ENCODE peak calls at places on chromosomes 11 and 22, in four cellular contexts. W is GM23338, L is spleen, D is tibial artery. A is an unnamed sample.
A peak's percentile ranks its signal among the peaks of the same experiment; 100 is the strongest.

GRCh38 chr11:114605370-114605769 is 9.8 kb upstream of the NXPE4 start:
- DNase-seq in W (no peak), L (no peak), D (no peak), A (no peak)

GRCh38 chr22:49735411-49736311 is 92.0 kb downstream of the BRD1 start:
- DNase-seq in W (no peak), L (no peak), D (no peak), A (no peak)

GRCh38 chr11:119055901-119056300 is 1.1 kb downstream of the HYOU1 start:
- DNase-seq in W (peak; percentile 22), L (no peak), D (no peak), A (no peak)

GRCh38 chr11:97764605-97765004 is 1256.1 kb upstream of the CNTN5 start:
- DNase-seq in W (peak; percentile 11), L (no peak), D (no peak), A (no peak)

GRCh38 chr11:61356701-61357100 is 5.0 kb downstream of the CYB561A3 start:
- DNase-seq in W (no peak), L (peak; percentile 88), D (no peak), A (no peak)

GRCh38 chr11:61297741-61298140 is 2.6 kb upstream of the VWCE start:
- DNase-seq in W (no peak), L (peak; percentile 1), D (peak; percentile 52), A (peak; percentile 47)

GRCh38 chr22:38963872-38964271 is 6.5 kb downstream of the APOBEC3A start:
- DNase-seq in W (no peak), L (peak; percentile 56), D (no peak), A (no peak)

GRCh38 chr11:70590356-70590991 is 192.1 kb downstream of the CTTN start:
- DNase-seq in W (no peak), L (no peak), D (no peak), A (no peak)

GRCh38 chr11:36427079-36427478 is 83.0 kb downstream of the TRAF6 start:
- DNase-seq in W (no peak), L (no peak), D (peak; percentile 38), A (no peak)

GRCh38 chr11:35324981-35325380 is 94.4 kb downstream of the SLC1A2 start:
- DNase-seq in W (no peak), L (no peak), D (no peak), A (no peak)

GRCh38 chr11:61045271-61045670 is 57.0 kb upstream of the CD5 start:
- DNase-seq in W (no peak), L (no peak), D (no peak), A (no peak)

GRCh38 chr11:133787379-133788103 is 57.8 kb downstream of the SPATA19 start:
- DNase-seq in W (peak; percentile 86), L (peak; percentile 86), D (no peak), A (no peak)

GRCh38 chr22:45476814-45477213 is 25.9 kb upstream of the FBLN1 start:
- DNase-seq in W (no peak), L (no peak), D (no peak), A (peak; percentile 54)

GRCh38 chr11:117072517-117073218 is 25.6 kb downstream of the SIK3 start:
- DNase-seq in W (no peak), L (no peak), D (no peak), A (peak; percentile 33)

GRCh38 chr22:28955817-28956216 is 72.4 kb downstream of the ZNRF3 start:
- DNase-seq in W (no peak), L (no peak), D (no peak), A (no peak)

GRCh38 chr11:75445315-75445953 is 12.4 kb upstream of the KLHL35 start:
- DNase-seq in W (peak; percentile 89), L (peak; percentile 88), D (peak; percentile 69), A (peak; percentile 75)

GRCh38 chr22:19719488-19720021 is 3.8 kb upstream of the GP1BB start:
- DNase-seq in W (no peak), L (no peak), D (no peak), A (no peak)

GRCh38 chr11:132099692-132100091 is 729.3 kb downstream of the NTM start:
- DNase-seq in W (peak; percentile 83), L (no peak), D (no peak), A (no peak)

GRCh38 chr11:119509277-119509841 is 86.4 kb upstream of the THY1 start:
- DNase-seq in W (no peak), L (no peak), D (no peak), A (no peak)

GRCh38 chr11:68337399-68337835 is 25.0 kb downstream of the LRP5 start:
- DNase-seq in W (no peak), L (no peak), D (no peak), A (no peak)

GRCh38 chr11:8023831-8024555 is 36.9 kb downstream of the EIF3F start:
- DNase-seq in W (no peak), L (no peak), D (no peak), A (no peak)

GRCh38 chr22:32802291-32802826 is 854 bp downstream of the TIMP3 start:
- DNase-seq in W (no peak), L (no peak), D (no peak), A (no peak)

GRCh38 chr22:49230194-49230577 is 597.5 kb downstream of the BRD1 start:
- DNase-seq in W (no peak), L (peak; percentile 45), D (no peak), A (no peak)

GRCh38 chr11:75813126-75813525 is 1.9 kb upstream of the UVRAG start:
- DNase-seq in W (no peak), L (no peak), D (no peak), A (no peak)

GRCh38 chr11:77060234-77060633 is 6.5 kb upstream of the CAPN5 start:
- DNase-seq in W (no peak), L (no peak), D (no peak), A (no peak)
- H3K27ac ChIP-seq in W (no peak overlapping the region), L (no peak overlapping the region), D (no peak overlapping the region), A (no peak overlapping the region)

DNA sequence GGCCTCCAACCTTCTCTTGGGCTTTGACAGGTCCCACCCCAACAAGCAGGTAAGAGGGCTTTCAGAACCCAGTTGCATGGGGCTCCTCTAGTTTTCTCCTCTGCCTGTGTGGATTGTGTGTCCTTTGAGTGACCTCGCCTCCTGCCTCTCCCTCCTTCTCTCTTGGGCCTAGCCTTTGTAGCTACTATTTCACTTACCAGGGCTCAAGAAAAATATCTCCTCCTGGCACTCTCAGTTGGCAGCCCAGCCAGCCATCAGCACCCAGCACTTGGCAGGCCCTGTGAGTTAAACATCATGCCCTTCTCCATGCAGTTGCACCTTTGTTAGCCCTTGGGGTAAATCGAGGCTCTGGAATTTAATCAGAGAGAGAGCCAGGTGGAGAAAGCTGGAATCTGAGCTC is 35.4 kb upstream of the SORL1-AS1 start:
- DNase-seq in W (no peak), L (no peak), D (no peak), A (no peak)
- H3K36me3 ChIP-seq in W (peaks cover 19% of the 10 kb centered on the region), L (no peaks in the 10 kb centered on the region), D (no peaks in the 10 kb centered on the region), A (no peaks in the 10 kb centered on the region)

DNA sequence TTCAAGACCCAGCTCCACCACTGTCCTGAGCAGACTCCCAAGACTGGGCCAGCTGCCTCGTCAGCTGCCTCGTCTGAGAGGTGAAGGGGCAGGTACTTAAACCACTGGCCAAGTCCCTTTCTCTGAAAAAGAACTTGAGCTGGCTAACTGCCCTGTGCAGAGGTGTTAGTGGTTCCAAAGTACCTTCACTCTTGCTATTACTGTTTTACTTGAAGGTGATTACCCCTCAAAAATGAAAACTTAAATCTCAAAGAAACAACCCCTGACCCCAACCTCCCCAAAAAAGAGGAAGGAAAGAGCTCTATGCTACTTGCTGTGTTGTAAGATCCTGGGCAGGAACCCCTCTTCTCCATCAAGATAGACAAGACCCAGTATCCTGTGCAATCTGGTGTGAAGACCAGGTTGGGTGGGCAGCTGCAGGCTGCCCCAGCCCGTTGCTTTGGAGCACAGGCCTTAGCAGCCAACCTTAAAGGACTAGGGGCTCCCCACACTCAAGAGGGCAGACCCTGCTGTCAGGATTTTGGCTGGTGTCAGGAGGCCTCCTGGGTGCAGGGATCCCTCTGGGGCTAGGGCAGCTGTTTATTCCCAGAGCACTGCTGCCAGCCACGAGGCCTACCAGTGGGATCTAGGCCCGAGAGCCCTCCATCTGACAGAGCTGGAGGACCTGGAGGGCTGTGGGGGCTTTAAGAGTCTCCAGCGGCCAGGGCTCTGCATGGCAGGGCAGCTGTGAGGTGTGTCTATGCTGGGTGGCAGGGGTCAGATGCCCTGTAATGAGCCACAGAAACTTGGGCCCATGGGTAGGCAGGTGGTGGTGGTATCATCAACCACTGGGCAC is 13.0 kb downstream of the GUCD1 start:
- DNase-seq in W (no peak), L (peak; percentile 51), D (no peak), A (no peak)
- H3K27ac ChIP-seq in W (no peak overlapping the region), L (peak overlapping the region; percentile 37), D (no peak overlapping the region), A (no peak overlapping the region)

DNA sequence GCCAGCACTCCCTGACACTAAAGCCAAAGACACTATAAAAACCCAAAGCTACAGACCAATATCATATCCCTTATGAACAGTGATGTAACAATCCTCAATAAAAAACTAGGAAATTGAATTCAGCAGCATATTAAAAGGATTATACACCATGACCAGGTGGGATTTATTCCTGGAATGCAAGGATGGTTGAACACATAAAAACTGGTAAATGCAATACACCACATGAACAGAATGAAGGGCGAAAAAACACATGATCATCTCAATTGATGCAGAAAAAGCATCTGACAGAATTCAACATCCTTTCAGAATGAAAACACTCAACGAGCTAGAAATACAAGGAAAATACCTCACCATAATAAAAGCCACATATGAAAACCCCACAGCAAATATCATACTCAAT is 31.3 kb downstream of the OSBP start:
- DNase-seq in W (no peak), L (no peak), D (no peak), A (no peak)
- H3K36me3 ChIP-seq in W (peaks cover 23% of the 10 kb centered on the region), L (peaks cover 54% of the 10 kb centered on the region), D (peaks cover 51% of the 10 kb centered on the region), A (no peaks in the 10 kb centered on the region)

GRCh38 chr22:25494774-25495173 is 69.7 kb upstream of the GRK3 start:
- DNase-seq in W (peak; percentile 38), L (no peak), D (no peak), A (no peak)
- H3K27ac ChIP-seq in W (no peak overlapping the region), L (no peak overlapping the region), D (no peak overlapping the region), A (no peak overlapping the region)

GRCh38 chr11:63875506-63875905 is 36.6 kb downstream of the MARK2 start:
- DNase-seq in W (no peak), L (no peak), D (no peak), A (no peak)
- H3K36me3 ChIP-seq in W (peaks cover 4% of the 10 kb centered on the region), L (no peaks in the 10 kb centered on the region), D (no peaks in the 10 kb centered on the region), A (no peaks in the 10 kb centered on the region)

GRCh38 chr11:127376316-127376715 is 375.7 kb upstream of the KIRREL3 start:
- DNase-seq in W (no peak), L (no peak), D (no peak), A (no peak)
- H3K27ac ChIP-seq in W (no peak overlapping the region), L (no peak overlapping the region), D (no peak overlapping the region), A (no peak overlapping the region)

GRCh38 chr11:78472382-78472781 is 54.8 kb upstream of the GAB2 start:
- DNase-seq in W (no peak), L (no peak), D (no peak), A (no peak)
- H3K36me3 ChIP-seq in W (no peaks in the 10 kb centered on the region), L (no peaks in the 10 kb centered on the region), D (no peaks in the 10 kb centered on the region), A (no peaks in the 10 kb centered on the region)